ENCODE peak calls at places on chromosome 22, in four cellular contexts. C is stimulated activated CD4-positive, alpha-beta T cell treated with anti-CD3 and anti-CD28 coated beads, Interleukin-12 subunit alpha, Interleukin-12 subunit beta, amount 100 ng/mL, for 4 hours; H is H1; L is stimulated activated CD8-positive, alpha-beta memory T cell treated with anti-CD3 and anti-CD28 coated beads, Interleukin-4, amount 100 ng/mL, for 1 hour. U is an unnamed sample.

GRCh38 chr22:22076361-22076760 is 93.8 kb upstream of the TOP3B start:
- DNase-seq in C (no peak), H (no peak), L (no peak), U (no peak)

GRCh38 chr22:41905411-41906202 is 9.3 kb downstream of the SHISA8 start:
- DNase-seq in C (no peak), H (no peak), L (no peak), U (no peak)

GRCh38 chr22:41263704-41264103 is 22.3 kb downstream of the RANGAP1 start:
- DNase-seq in C (no peak), H (no peak), L (no peak), U (no peak)

GRCh38 chr22:49849161-49850020 is 4.3 kb upstream of the ZBED4 start:
- DNase-seq in C (peak; percentile 17), H (no peak), L (no peak), U (no peak)

GRCh38 chr22:48138855-48139254 is 1376.4 kb downstream of the TBC1D22A start:
- DNase-seq in C (no peak), H (no peak), L (no peak), U (no peak)

GRCh38 chr22:47038206-47038835 is 275.9 kb downstream of the TBC1D22A start:
- DNase-seq in C (no peak), H (no peak), L (no peak), U (no peak)

GRCh38 chr22:50548913-50549790 is 3.5 kb downstream of the KLHDC7B start:
- DNase-seq in C (no peak), H (no peak), L (no peak), U (no peak)

GRCh38 chr22:49963647-49964026 is 3.1 kb downstream of the PIM3 start:
- DNase-seq in C (no peak), H (no peak), L (no peak), U (no peak)

GRCh38 chr22:20509344-20510047 is 2.1 kb downstream of the MED15 start:
- DNase-seq in C (peak; percentile 39), H (no peak), L (no peak), U (no peak)

GRCh38 chr22:35783943-35784614 is 66.4 kb downstream of the APOL5 start:
- DNase-seq in C (no peak), H (no peak), L (no peak), U (no peak)

GRCh38 chr22:22856364-22856763 is 31.3 kb upstream of the IGLL5 start:
- DNase-seq in C (no peak), H (no peak), L (no peak), U (no peak)

GRCh38 chr22:24176630-24177029 is 4.7 kb upstream of the SUSD2 start:
- DNase-seq in C (no peak), H (no peak), L (no peak), U (no peak)

GRCh38 chr22:31944700-31945477 is 554 bp downstream of the YWHAH start:
- DNase-seq in C (peak; percentile 30), H (no peak), L (no peak), U (peak; percentile 36)

GRCh38 chr22:18968011-18968749 is 32.1 kb upstream of the PRODH start:
- DNase-seq in C (peak; percentile 16), H (no peak), L (no peak), U (peak; percentile 63)

GRCh38 chr22:32123657-32124056 is 35.4 kb downstream of the C22orf42 start:
- DNase-seq in C (no peak), H (peak; percentile 7), L (no peak), U (no peak)

U was measured in neural crest cell.